ENCODE peak calls at places on chromosomes 12 and 14, in four cellular contexts. S is heart right ventricle, R is HepG2, P is body of pancreas. V is an unnamed sample.

GRCh38 chr12:38886064-38886463 is 19.3 kb downstream of the CPNE8 start:
- ATAC-seq in S (no peak), R (peak; percentile 59), P (no peak), V (no peak)

GRCh38 chr14:86665975-86666374 is 1136.0 kb downstream of the FLRT2 start:
- ATAC-seq in S (no peak), R (no peak), P (no peak), V (no peak)

GRCh38 chr12:117331691-117332090 is 29.7 kb downstream of the NOS1 start:
- ATAC-seq in S (no peak), R (peak; percentile 31), P (no peak), V (no peak)

GRCh38 chr12:79451988-79452387 is 238.8 kb downstream of the PAWR start:
- ATAC-seq in S (peak; percentile 77), R (peak; percentile 79), P (peak; percentile 45), V (peak; percentile 69)

GRCh38 chr12:53279888-53280498 is 11.9 kb downstream of the ESPL1 start:
- ATAC-seq in S (no peak), R (no peak), P (no peak), V (no peak)

GRCh38 chr14:31263485-31264133 is 56.0 kb upstream of the HECTD1 start:
- ATAC-seq in S (peak; percentile 87), R (peak; percentile 73), P (peak; percentile 36), V (peak; percentile 91)

GRCh38 chr14:104870368-104871144 is 5.5 kb downstream of the CEP170B start:
- ATAC-seq in S (no peak), R (peak; percentile 62), P (no peak), V (no peak)

GRCh38 chr14:23938823-23939222 is 14.7 kb upstream of the DHRS4 start:
- ATAC-seq in S (no peak), R (no peak), P (no peak), V (no peak)

GRCh38 chr12:31245822-31246469 is 80.0 kb downstream of the SINHCAF start:
- ATAC-seq in S (no peak), R (peak; percentile 96), P (no peak), V (no peak)

GRCh38 chr12:16603265-16603915 is 2.6 kb downstream of the LMO3 start:
- ATAC-seq in S (no peak), R (no peak), P (no peak), V (no peak)

GRCh38 chr12:98699568-98699967 is 54.5 kb downstream of the APAF1 start:
- ATAC-seq in S (peak; percentile 66), R (no peak), P (peak; percentile 98), V (peak; percentile 71)

GRCh38 chr14:102584871-102585869 is 7.3 kb upstream of the RCOR1 start:
- ATAC-seq in S (peak; percentile 4), R (peak; percentile 81), P (no peak), V (no peak)

GRCh38 chr12:132063491-132063890 is 80.6 kb downstream of the DDX51 start:
- ATAC-seq in S (no peak), R (no peak), P (no peak), V (no peak)

GRCh38 chr14:33287204-33287603 is 348.5 kb downstream of the NPAS3 start:
- ATAC-seq in S (no peak), R (no peak), P (peak; percentile 90), V (no peak)

GRCh38 chr14:59354666-59355065 is 110.5 kb downstream of the GPR135 start:
- ATAC-seq in S (no peak), R (no peak), P (no peak), V (peak; percentile 61)

GRCh38 chr12:93846936-93847516 is 169.9 kb downstream of the CRADD start:
- ATAC-seq in S (no peak), R (no peak), P (no peak), V (no peak)

GRCh38 chr14:20662968-20663731 is 21.2 kb upstream of the RNASE4 start:
- ATAC-seq in S (peak; percentile 71), R (peak; percentile 64), P (peak; percentile 97), V (peak; percentile 68)

GRCh38 chr14:20658246-20658645 is 16.8 kb upstream of the OR6S1 start:
- ATAC-seq in S (no peak), R (no peak), P (no peak), V (no peak)

GRCh38 chr14:20657216-20658211 is 16.0 kb upstream of the OR6S1 start:
- ATAC-seq in S (no peak), R (peak; percentile 63), P (no peak), V (no peak)

GRCh38 chr14:20661197-20661596 is 19.7 kb upstream of the OR6S1 start:
- ATAC-seq in S (no peak), R (peak; percentile 39), P (no peak), V (no peak)

GRCh38 chr14:20659813-20660395 is 18.4 kb upstream of the OR6S1 start:
- ATAC-seq in S (no peak), R (no peak), P (no peak), V (no peak)
- TF ChIP-seq CTCF in S (no peak), R (no peak), P (no peak), V (no peak)

GRCh38 chr12:83676896-83677295 is 990.2 kb downstream of the TMTC2 start:
- ATAC-seq in S (no peak), R (no peak), P (no peak), V (no peak)
- H3K27me3 ChIP-seq in S (no peaks in the 10 kb centered on the region), R (no peaks in the 10 kb centered on the region), P (no peaks in the 10 kb centered on the region), V (no peaks in the 10 kb centered on the region)

DNA sequence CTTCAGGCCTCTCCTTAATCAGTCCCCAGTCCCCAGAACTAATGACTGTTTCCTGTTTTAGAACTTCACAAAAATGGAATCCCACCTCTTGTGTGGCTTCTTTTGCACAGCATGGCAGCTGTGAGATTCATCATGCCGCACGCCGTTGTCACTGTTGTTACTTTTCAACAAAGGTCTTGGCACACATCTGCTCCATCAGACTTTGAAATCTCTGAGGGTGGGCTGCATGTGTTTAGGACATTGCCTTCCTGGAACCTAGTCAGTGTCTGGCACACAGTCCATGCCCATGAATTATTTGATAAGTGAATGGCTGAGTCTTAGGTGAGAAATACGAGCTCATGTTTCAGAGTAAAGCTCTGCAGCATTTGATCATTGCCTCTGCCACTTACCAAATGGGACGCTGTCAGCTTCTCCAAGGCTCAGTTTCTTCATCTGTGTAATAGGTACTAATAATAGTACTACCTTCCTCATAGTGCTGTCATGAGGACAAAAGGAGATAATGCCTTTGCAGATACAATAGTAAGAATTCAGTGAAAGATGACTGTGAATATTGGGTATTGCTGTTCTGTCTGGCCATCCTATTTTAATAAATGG is 90.4 kb downstream of the SRRM4 start:
- ATAC-seq in S (no peak), R (no peak), P (no peak), V (no peak)
- H3K4me3 ChIP-seq in S (no peak overlapping the region), R (no peak overlapping the region), P (no peak overlapping the region), V (no peak overlapping the region)

GRCh38 chr14:100141133-100141497 is 18.3 kb downstream of the DEGS2 start:
- ATAC-seq in S (no peak), R (no peak), P (no peak), V (no peak)

GRCh38 chr14:100138082-100138787 is 21.2 kb downstream of the DEGS2 start:
- ATAC-seq in S (no peak), R (no peak), P (no peak), V (no peak)

GRCh38 chr14:100142073-100143040 is 17.1 kb downstream of the DEGS2 start:
- ATAC-seq in S (peak; percentile 68), R (no peak), P (peak; percentile 58), V (peak; percentile 73)

GRCh38 chr14:100138955-100139354 is 20.5 kb downstream of the DEGS2 start:
- ATAC-seq in S (no peak), R (no peak), P (no peak), V (no peak)

GRCh38 chr14:100140452-100141132 is 18.9 kb downstream of the DEGS2 start:
- ATAC-seq in S (no peak), R (peak; percentile 73), P (peak; percentile 28), V (no peak)
- TF ChIP-seq CTCF in S (no peak), R (peak; percentile 81), P (peak; percentile 19), V (no peak)

GRCh38 chr12:114692558-114693531 is 8.9 kb upstream of the TBX3 start:
- ATAC-seq in S (peak; percentile 39), R (peak; percentile 27), P (no peak), V (no peak)
- H3K27me3 ChIP-seq in S (peaks cover 100% of the 10 kb centered on the region), R (no peaks in the 10 kb centered on the region), P (peaks cover 23% of the 10 kb centered on the region), V (peaks cover 99% of the 10 kb centered on the region)

GRCh38 chr14:92922883-92923743 is at the start of gene CHGA:
- ATAC-seq in S (peak; percentile 82), R (peak; percentile 92), P (peak; percentile 62), V (peak; percentile 68)
- H3K4me3 ChIP-seq in S (no peak within 1 kb of the TSS), R (no peak within 1 kb of the TSS), P (no peak within 1 kb of the TSS), V (no peak within 1 kb of the TSS)

GRCh38 chr14:50602035-50602434 is 42.1 kb downstream of the ATL1 start:
- ATAC-seq in S (no peak), R (no peak), P (no peak), V (no peak)

GRCh38 chr14:50598765-50599164 is 38.8 kb downstream of the ATL1 start:
- ATAC-seq in S (no peak), R (no peak), P (no peak), V (no peak)

GRCh38 chr14:50601405-50601804 is 41.5 kb downstream of the ATL1 start:
- ATAC-seq in S (no peak), R (no peak), P (no peak), V (no peak)

GRCh38 chr14:50600849-50601248 is 40.9 kb downstream of the ATL1 start:
- ATAC-seq in S (peak; percentile 34), R (peak; percentile 69), P (peak; percentile 62), V (no peak)

DNA sequence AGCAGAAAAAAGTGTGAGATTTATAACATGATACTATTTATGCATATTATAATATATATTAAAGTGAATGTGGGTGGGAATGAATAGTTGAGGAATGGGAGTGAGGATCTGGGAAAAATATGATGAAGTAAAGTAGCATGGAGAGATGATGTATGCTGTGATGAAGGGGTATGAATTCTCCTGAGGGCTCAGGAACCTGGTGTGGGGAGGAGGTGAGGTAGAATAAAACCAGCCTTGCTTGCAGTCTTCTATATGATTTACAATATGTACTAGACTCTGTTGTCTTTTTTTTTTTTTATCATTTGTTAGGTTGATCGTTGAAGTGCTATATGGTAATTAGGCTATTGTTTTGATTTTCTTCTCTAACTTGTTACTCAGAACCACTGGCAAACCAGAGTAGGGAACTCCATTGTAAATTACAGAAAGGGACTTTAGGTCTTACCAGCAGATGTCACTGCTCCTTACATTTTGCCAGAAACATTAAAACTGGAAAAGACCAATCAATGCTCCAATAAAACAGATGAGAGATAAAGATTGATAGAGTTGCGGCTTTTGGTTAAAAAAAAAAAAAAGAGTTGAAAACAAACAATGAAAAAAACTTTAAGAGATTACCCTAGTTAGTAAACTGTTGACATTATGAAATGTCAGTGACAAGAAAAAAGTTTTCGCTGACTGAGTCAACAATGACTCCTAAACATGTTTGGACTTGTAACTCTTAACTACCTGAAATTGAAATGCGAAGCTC is 39.9 kb downstream of the ATL1 start:
- ATAC-seq in S (no peak), R (peak; percentile 68), P (peak; percentile 77), V (no peak)
- TF ChIP-seq CTCF in S (peak; percentile 15), R (peak; percentile 65), P (peak; percentile 38), V (peak; percentile 28)

V was measured in gastroesophageal sphincter.